ENCODE peak calls at places on chromosomes 16 and 17, in six cellular contexts. B, C, F, Q, D and R are unnamed samples.

GRCh38 chr16:85227924-85228462 is 115.7 kb upstream of the CIBAR2 start:
- DNase-seq in B (no peak), C (peak), F (no peak), Q (no peak), D (no peak), R (peak)

GRCh38 chr16:49630783-49631182 is 225.1 kb downstream of the ZNF423 start:
- DNase-seq in B (no peak), C (no peak), F (no peak), Q (no peak), D (no peak), R (no peak)

GRCh38 chr17:77358801-77359716 is 218.3 kb downstream of the SEC14L1 start:
- DNase-seq in B (no peak), C (no peak), F (peak), Q (no peak), D (no peak), R (no peak)

GRCh38 chr16:65295527-65295926 is 173.7 kb upstream of the CDH11 start:
- DNase-seq in B (no peak), C (no peak), F (no peak), Q (no peak), D (no peak), R (no peak)

GRCh38 chr16:53695070-53695469 is 8.6 kb downstream of the RPGRIP1L start:
- DNase-seq in B (no peak), C (no peak), F (no peak), Q (no peak), D (no peak), R (no peak)

GRCh38 chr17:41013181-41013580 is 4.3 kb upstream of the KRTAP3-1 start:
- DNase-seq in B (no peak), C (no peak), F (no peak), Q (no peak), D (no peak), R (no peak)

GRCh38 chr16:68382296-68382718 is 66.0 kb downstream of the SMPD3 start:
- DNase-seq in B (no peak), C (no peak), F (no peak), Q (peak), D (peak), R (peak)

GRCh38 chr16:89052191-89052787 is 41.4 kb upstream of the ACSF3 start:
- DNase-seq in B (no peak), C (no peak), F (no peak), Q (no peak), D (peak), R (no peak)

GRCh38 chr17:58679263-58680037 is 12.4 kb downstream of the TEX14 start:
- DNase-seq in B (no peak), C (no peak), F (no peak), Q (no peak), D (no peak), R (peak)

GRCh38 chr17:17591408-17592265 is at the start of gene PEMT:
- DNase-seq in B (peak), C (peak), F (peak), Q (peak), D (peak), R (peak)

GRCh38 chr16:26729917-26730541 is 336.7 kb upstream of the C16orf82 start:
- DNase-seq in B (no peak), C (no peak), F (no peak), Q (no peak), D (no peak), R (no peak)

GRCh38 chr16:50268352-50268751 is 2.0 kb downstream of the ADCY7 start:
- DNase-seq in B (no peak), C (peak), F (no peak), Q (no peak), D (no peak), R (no peak)

GRCh38 chr17:81417049-81417878 is 22.0 kb downstream of the BAHCC1 start:
- DNase-seq in B (peak), C (no peak), F (no peak), Q (no peak), D (no peak), R (no peak)

GRCh38 chr17:606501-607243 is 108.0 kb downstream of the VPS53 start:
- DNase-seq in B (no peak), C (no peak), F (no peak), Q (no peak), D (no peak), R (no peak)

GRCh38 chr17:28950017-28950751 is 1.1 kb downstream of the PHF12 start:
- DNase-seq in B (no peak), C (peak), F (peak), Q (peak), D (peak), R (peak)

GRCh38 chr16:1010815-1011214 is 29.2 kb downstream of the SOX8 start:
- DNase-seq in B (no peak), C (no peak), F (no peak), Q (no peak), D (no peak), R (no peak)

GRCh38 chr16:86951041-86951822 is 366.0 kb downstream of the C16orf95 start:
- DNase-seq in B (no peak), C (no peak), F (no peak), Q (no peak), D (no peak), R (no peak)

GRCh38 chr17:69555056-69555455 is 140.6 kb downstream of the MAP2K6 start:
- DNase-seq in B (no peak), C (no peak), F (no peak), Q (no peak), D (no peak), R (no peak)

GRCh38 chr17:69547947-69548346 is 133.4 kb downstream of the MAP2K6 start:
- DNase-seq in B (no peak), C (no peak), F (no peak), Q (no peak), D (no peak), R (peak)

GRCh38 chr17:69552986-69553667 is 138.6 kb downstream of the MAP2K6 start:
- DNase-seq in B (no peak), C (no peak), F (no peak), Q (no peak), D (no peak), R (peak)

GRCh38 chr17:69547230-69547629 is 132.7 kb downstream of the MAP2K6 start:
- DNase-seq in B (no peak), C (no peak), F (no peak), Q (no peak), D (no peak), R (no peak)

DNA sequence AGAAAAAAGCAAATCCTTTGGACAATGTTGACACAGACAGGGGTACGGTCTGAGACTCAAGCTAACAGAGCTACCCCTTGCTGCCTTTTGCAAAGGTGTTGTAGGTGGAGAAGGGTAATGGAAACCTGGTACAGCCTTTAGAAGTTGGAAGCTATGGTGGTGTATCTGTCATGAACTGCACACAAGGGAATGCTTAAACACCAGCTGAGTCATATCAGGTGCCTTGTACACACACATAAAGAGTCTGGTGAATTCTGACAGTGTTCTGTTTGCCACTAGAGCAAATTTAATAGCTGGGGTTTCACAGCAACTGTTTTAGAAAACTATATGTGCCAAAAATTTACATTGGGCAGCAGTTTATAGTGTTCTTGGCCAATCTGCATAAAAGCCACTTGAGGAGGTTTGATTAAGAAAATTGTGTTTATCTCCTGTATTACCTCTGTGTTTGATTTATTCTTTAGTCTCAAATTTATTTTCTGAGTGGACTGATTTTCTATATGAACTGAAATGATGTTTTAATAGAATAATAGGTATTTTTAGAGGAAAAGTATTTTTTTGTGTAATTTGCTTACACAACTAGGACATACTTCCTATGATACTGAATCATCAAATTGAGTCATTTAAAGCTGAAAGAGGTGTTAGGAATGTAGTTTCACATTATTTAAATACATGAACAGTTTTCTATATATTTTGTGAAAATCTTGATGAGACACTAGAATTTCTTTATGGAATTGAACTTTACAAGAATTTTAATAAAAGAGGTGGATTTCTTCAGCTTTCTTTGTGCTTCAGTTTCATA is 136.9 kb downstream of the MAP2K6 start:
- DNase-seq in B (no peak), C (no peak), F (no peak), Q (no peak), D (no peak), R (no peak)
- H3K4me3 ChIP-seq in B (no peak), C (no peak), F (no peak), Q (no peak), D (no peak), R (no peak)

DNA sequence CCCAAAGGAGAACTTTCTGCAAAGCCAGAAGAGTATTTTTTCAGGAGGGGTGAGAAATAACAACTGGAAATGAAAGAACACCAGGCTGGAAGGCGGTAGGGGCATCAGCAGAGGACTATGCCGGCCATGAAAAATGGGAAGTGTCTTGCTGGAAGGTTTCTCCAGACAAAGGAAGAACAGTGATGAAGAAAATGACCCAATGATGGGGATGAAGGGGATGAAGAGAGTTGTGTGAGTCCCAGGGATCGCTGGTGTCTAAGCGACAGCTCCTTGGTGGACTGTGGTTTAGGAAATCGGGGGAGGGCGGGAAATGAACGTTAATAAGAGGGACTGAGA is 623 bp downstream of the TTLL6 start:
- DNase-seq in B (no peak), C (no peak), F (no peak), Q (no peak), D (no peak), R (no peak)
- H3K4me3 ChIP-seq in B (peak), C (peak), F (no peak), Q (no peak), D (peak), R (no peak)

DNA sequence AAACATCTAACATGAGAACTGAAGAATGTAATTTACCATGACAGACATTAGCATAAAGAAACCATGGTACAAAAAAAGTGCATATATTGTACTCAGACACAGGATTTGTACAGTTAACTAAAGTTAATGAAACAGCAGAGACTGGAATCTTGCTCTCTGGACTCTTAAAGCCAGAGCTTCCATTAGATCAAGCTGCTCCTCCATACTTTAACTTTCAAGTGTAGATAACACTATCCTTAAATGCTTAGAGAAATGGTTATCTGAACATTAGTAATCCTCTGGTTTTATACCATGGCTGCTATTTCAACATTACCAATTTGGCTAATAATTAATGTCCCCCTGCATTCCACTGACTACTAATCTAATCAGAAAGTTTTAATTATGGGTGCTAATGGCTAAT is 3.1 kb downstream of the NUDT21 start:
- DNase-seq in B (no peak), C (no peak), F (no peak), Q (no peak), D (no peak), R (no peak)
- H3K4me3 ChIP-seq in B (no peak), C (no peak), F (no peak), Q (no peak), D (no peak), R (no peak)

GRCh38 chr16:66859397-66860068 is 15.3 kb downstream of the CA7 start:
- DNase-seq in B (no peak), C (no peak), F (no peak), Q (no peak), D (no peak), R (no peak)

GRCh38 chr16:66858740-66859396 is 14.7 kb downstream of the CA7 start:
- DNase-seq in B (no peak), C (peak), F (no peak), Q (no peak), D (no peak), R (peak)

GRCh38 chr16:66863707-66864106 is 16.6 kb upstream of the PDP2 start:
- DNase-seq in B (no peak), C (no peak), F (no peak), Q (no peak), D (no peak), R (no peak)

GRCh38 chr16:66857437-66857836 is 13.2 kb downstream of the CA7 start:
- DNase-seq in B (no peak), C (no peak), F (no peak), Q (no peak), D (no peak), R (no peak)

DNA sequence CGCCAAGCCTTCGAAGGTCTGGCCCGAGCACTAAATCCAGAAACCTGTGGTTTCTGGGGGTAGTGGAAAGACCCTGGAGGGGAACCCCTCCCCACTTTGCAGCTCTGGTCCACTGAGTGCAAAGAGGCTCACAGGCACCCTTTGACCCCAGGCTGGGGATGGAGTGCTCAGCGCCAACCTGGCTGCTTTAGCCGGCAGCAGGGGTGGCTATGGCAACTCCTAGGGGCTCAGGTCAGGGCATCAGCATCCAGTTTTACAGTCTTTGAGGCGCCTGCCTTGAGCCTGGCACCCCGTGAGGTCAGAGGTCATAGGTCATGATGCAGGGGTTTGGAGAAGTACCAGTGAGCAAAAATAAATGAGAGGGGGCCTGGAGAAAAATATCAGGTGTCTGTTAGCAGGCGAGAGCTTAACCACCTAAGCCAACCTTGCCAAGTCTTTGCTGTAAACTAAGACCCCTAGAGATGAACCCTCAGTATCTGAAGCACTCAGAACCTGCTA is 17.9 kb downstream of the CA7 start:
- DNase-seq in B (no peak), C (no peak), F (no peak), Q (no peak), D (no peak), R (no peak)
- H3K4me3 ChIP-seq in B (no peak), C (no peak), F (no peak), Q (no peak), D (no peak), R (no peak)

GRCh38 chr16:73049051-73049910 is 1.4 kb upstream of the ZFHX3 start:
- DNase-seq in B (no peak), C (peak), F (no peak), Q (no peak), D (no peak), R (no peak)
- H3K4me3 ChIP-seq in B (peak), C (peak), F (no peak), Q (no peak), D (peak), R (no peak)

GRCh38 chr16:55506708-55507107 is 2.2 kb upstream of the LPCAT2 start:
- DNase-seq in B (no peak), C (no peak), F (no peak), Q (no peak), D (no peak), R (no peak)

GRCh38 chr16:55506083-55506482 is 2.8 kb upstream of the LPCAT2 start:
- DNase-seq in B (no peak), C (no peak), F (no peak), Q (no peak), D (no peak), R (no peak)

GRCh38 chr16:55508941-55509920 is at the start of gene LPCAT2:
- DNase-seq in B (no peak), C (peak), F (peak), Q (no peak), D (peak), R (peak)

GRCh38 chr16:55510185-55510805 is 1.4 kb downstream of the LPCAT2 start:
- DNase-seq in B (no peak), C (no peak), F (no peak), Q (no peak), D (no peak), R (no peak)

DNA sequence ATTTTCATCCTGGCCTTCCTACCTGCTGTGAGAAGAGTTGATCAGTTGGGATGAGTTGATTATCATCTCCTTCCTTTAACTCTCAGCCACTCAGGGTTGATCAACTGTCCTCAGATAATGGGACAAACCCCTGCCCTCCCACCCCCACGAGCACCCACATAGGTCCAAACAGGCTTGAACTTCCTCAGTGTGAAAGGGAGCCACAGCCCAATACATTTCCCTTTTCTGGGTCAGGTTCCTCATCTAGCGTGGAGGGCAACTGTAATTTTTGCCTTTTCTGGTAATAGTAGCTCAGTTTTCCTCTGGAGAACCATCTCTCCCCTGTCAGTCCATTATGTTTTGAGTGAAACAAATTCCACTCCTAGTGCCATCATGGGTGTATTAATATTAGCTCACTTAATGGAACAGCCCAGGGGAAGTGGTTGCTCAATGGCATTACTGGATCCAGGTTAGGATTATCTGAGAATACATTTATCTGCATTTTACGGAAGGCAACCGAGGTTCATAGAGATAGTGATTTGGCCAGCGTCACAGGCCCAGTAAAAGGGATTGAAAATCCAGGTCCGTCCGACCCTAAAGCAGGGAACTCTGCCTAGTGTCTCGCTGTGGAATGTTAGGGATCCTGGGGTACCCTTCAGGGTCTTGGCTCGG is 476 bp upstream of the LPCAT2 start:
- DNase-seq in B (no peak), C (no peak), F (no peak), Q (no peak), D (no peak), R (no peak)
- H3K4me3 ChIP-seq in B (peak), C (peak), F (peak), Q (no peak), D (peak), R (no peak)

DNA sequence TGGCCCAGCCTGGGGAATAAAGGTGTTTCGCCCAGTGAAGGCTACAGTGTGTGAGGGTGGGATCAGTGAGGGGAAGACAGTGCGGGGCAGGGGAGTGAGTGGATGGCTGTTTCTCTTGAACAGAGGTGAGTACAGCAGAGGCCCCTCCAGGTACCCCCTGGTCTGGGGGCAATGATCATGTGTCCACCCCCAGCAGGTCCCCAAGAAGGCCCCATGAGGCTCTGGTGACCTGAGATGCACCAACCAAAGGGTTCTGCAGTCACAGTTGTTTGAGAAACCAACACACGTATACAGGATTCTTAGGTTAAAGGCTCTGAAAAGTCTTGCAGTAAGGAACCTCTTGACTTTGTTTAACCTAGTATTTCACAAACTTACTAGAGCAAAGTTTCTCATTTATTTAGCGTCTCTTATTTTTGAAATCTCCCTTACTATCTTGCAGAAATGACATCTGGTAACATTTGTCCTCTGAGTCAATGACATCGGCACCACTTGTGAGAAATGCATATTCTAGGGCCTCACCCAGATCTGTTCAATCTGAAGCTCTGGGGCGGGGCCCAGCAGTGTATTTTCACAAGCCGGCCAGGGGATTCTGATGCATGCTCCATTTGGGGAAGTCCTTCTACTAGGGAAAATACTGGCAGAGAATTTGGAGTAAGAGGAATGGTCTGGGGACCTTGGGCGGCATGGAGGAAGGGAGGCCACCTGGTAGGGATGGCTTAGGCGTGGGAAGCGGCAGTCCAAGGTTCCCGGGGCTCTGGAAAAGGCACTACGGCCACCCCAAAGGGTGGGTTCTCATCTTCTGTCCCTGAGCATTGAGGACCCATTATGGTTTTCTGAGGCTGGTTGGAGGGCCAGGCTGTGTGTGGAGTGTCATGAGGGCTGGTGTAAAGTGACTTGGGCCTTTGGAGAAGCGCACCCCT is 217.3 kb downstream of the NTN1 start:
- DNase-seq in B (no peak), C (no peak), F (no peak), Q (no peak), D (no peak), R (no peak)
- H3K4me3 ChIP-seq in B (peak), C (peak), F (no peak), Q (no peak), D (no peak), R (no peak)

GRCh38 chr17:11240841-11241610 is at the start of gene SHISA6:
- DNase-seq in B (no peak), C (no peak), F (no peak), Q (no peak), D (no peak), R (no peak)
- H3K4me3 ChIP-seq in B (peak), C (peak), F (no peak), Q (no peak), D (peak), R (no peak)

DNA sequence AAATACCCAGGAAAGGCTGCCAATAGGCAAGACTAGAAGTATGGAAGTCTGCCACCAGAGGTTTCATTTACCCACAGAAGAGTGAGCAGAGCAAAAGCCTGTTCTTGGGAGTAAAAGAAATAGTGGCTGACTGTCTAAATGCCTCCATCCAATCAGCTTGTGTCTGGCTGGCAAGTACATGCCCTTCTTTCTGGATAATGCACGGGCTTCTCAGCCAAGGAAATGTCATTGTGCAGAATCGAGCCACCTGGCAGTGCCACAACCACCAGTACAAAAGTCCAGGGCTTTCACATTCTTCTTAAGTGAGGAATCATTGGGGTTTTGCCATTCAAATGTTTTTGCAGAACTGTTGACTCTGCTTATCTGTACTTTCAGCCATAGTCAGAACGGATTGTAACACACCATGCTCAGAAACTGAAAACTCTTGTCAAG is 10.1 kb upstream of the ERCC4 start:
- DNase-seq in B (peak), C (no peak), F (no peak), Q (no peak), D (no peak), R (no peak)
- H3K4me3 ChIP-seq in B (no peak), C (no peak), F (no peak), Q (no peak), D (no peak), R (no peak)